ENCODE peak calls at places on chromosomes 13 and 19, in five cellular contexts. R is type B pancreatic cell, X is AG09309, Y is HL-60, D is IMR-90. C is an unnamed sample.
A peak's percentile ranks its signal among the peaks of the same experiment; 100 is the strongest.

GRCh38 chr13:96768524-96768923 is 225.8 kb downstream of the OXGR1 start:
- DNase-seq in X (no peak), R (no peak), Y (no peak), D (no peak), C (no peak)

GRCh38 chr19:4077800-4078683 is 11.3 kb upstream of the ZBTB7A start:
- DNase-seq in R (no peak), X (no peak), D (no peak), Y (peak; percentile 52), C (peak; percentile 84)

GRCh38 chr19:28445826-28446225 is 767.1 kb downstream of the UQCRFS1 start:
- DNase-seq in R (no peak), X (no peak), Y (no peak), D (no peak), C (no peak)

GRCh38 chr13:97423300-97424045 is 10.5 kb upstream of the RAP2A start:
- DNase-seq in R (no peak), X (no peak), Y (no peak), D (no peak), C (no peak)

GRCh38 chr13:23651439-23651838 is 81.2 kb downstream of the TNFRSF19 start:
- DNase-seq in X (no peak), Y (no peak), D (no peak), R (no peak), C (no peak)

GRCh38 chr19:996051-996838 is 4.0 kb upstream of the GRIN3B start:
- DNase-seq in Y (peak; percentile 30), D (peak; percentile 53), X (no peak), R (no peak), C (peak; percentile 72)

GRCh38 chr19:18385675-18386542 is at the start of gene GDF15:
- DNase-seq in D (peak; percentile 87), R (peak; percentile 79), X (peak; percentile 78), Y (no peak), C (peak; percentile 69)

GRCh38 chr13:75226092-75226491 is 255.9 kb downstream of the TBC1D4 start:
- DNase-seq in Y (no peak), D (no peak), R (no peak), X (no peak), C (no peak)

GRCh38 chr19:29683009-29683408 is 17.7 kb downstream of the PLEKHF1 start:
- DNase-seq in D (no peak), R (no peak), Y (no peak), X (no peak), C (no peak)

GRCh38 chr19:30802424-30803013 is 430.3 kb downstream of the ZNF536 start:
- DNase-seq in R (no peak), D (no peak), X (no peak), Y (no peak), C (no peak)

GRCh38 chr19:50695251-50696064 is 24.1 kb downstream of the SHANK1 start:
- DNase-seq in R (no peak), D (no peak), X (no peak), Y (no peak), C (peak; percentile 68)

GRCh38 chr19:39156230-39156890 is 30.8 kb downstream of the PAK4 start:
- DNase-seq in D (peak; percentile 29), R (no peak), Y (no peak), X (no peak), C (no peak)

GRCh38 chr19:12777217-12778019 is 2.1 kb upstream of the HOOK2 start:
- DNase-seq in D (peak; percentile 68), R (peak; percentile 89), Y (peak; percentile 81), X (no peak), C (peak; percentile 75)

GRCh38 chr13:68428292-68428691 is 1198.2 kb upstream of the PCDH9 start:
- DNase-seq in R (no peak), Y (no peak), D (no peak), X (no peak), C (no peak)

GRCh38 chr19:18225702-18226468 is at the start of gene PDE4C:
- DNase-seq in X (no peak), D (no peak), Y (no peak), R (no peak), C (no peak)

GRCh38 chr13:43776680-43777079 is 10.1 kb downstream of the ENOX1 start:
- DNase-seq in X (no peak), D (no peak), Y (no peak), R (no peak), C (no peak)

GRCh38 chr19:45589768-45590167 is 5.2 kb upstream of the OPA3 start:
- DNase-seq in Y (no peak), X (no peak), D (no peak), R (no peak), C (no peak)

GRCh38 chr19:45591004-45591637 is 6.5 kb upstream of the OPA3 start:
- DNase-seq in D (peak; percentile 35), X (no peak), R (no peak), Y (peak; percentile 65), C (peak; percentile 44)

GRCh38 chr19:45590300-45591003 is 5.8 kb upstream of the OPA3 start:
- DNase-seq in D (no peak), X (no peak), R (no peak), Y (no peak), C (peak; percentile 10)

GRCh38 chr19:45592366-45592765 is 7.8 kb upstream of the OPA3 start:
- DNase-seq in D (no peak), R (no peak), X (no peak), Y (no peak), C (no peak)

GRCh38 chr19:45591638-45592005 is 7.0 kb upstream of the OPA3 start:
- DNase-seq in Y (no peak), R (no peak), D (no peak), X (no peak), C (no peak)
- TF ChIP-seq CTCF in Y (no peak), R (no peak), D (no peak), X (no peak), C (no peak)

GRCh38 chr19:35996777-35997176 is 1.8 kb downstream of the SDHAF1 start:
- DNase-seq in X (no peak), D (no peak), Y (no peak), R (no peak), C (no peak)
- TF ChIP-seq CTCF in X (no peak), D (no peak), Y (no peak), R (no peak), C (no peak)

DNA sequence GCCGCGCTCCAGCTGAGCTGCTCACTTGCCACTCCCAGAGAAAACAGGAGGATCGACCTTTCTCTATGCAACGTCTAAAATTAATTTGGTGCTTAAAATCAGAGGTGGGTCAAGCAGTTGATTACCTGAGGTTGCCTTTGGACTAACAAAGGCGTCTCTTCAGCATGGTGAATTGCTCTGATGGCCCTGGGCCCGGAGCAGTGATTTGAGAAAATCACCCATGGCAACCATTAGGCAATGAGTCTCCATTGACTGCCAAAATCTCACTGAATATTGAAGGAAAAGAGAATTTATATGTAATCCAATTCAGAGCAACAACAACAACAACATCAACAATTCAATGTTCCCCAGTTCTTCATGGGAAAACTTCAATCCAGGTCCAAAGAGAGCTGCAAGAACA is 61.8 kb downstream of the IRS2 start:
- DNase-seq in R (no peak), X (no peak), Y (no peak), D (no peak), C (no peak)
- TF ChIP-seq CTCF in R (no peak), X (no peak), Y (no peak), D (no peak), C (no peak)

GRCh38 chr13:49869514-49869913 is 66.6 kb downstream of the SPRYD7 start:
- DNase-seq in D (peak; percentile 36), R (no peak), Y (no peak), X (no peak), C (no peak)
- TF ChIP-seq CTCF in D (peak; percentile 38), R (peak; percentile 59), Y (no peak), X (peak; percentile 60), C (no peak)

GRCh38 chr19:2260341-2260751 is 4.1 kb upstream of the JSRP1 start:
- DNase-seq in R (no peak), X (no peak), Y (no peak), D (no peak), C (no peak)

GRCh38 chr19:2255982-2256685 is at the start of gene JSRP1:
- DNase-seq in Y (no peak), D (no peak), R (no peak), X (no peak), C (no peak)

GRCh38 chr19:2255112-2255845 is 938 bp downstream of the JSRP1 start:
- DNase-seq in R (no peak), D (no peak), Y (no peak), X (no peak), C (no peak)

GRCh38 chr19:2261438-2262172 is 5.4 kb upstream of the JSRP1 start:
- DNase-seq in R (no peak), X (no peak), Y (peak; percentile 54), D (no peak), C (no peak)

GRCh38 chr19:2259331-2259730 is 3.1 kb upstream of the JSRP1 start:
- DNase-seq in X (no peak), D (peak; percentile 54), Y (no peak), R (no peak), C (no peak)
- TF ChIP-seq CTCF in X (no peak), D (no peak), Y (no peak), R (no peak), C (no peak)

GRCh38 chr19:57192993-57193392 is 1.7 kb downstream of the ZNF264 start:
- DNase-seq in D (no peak), R (no peak), X (no peak), Y (no peak), C (no peak)
- TF ChIP-seq CTCF in D (no peak), R (no peak), X (no peak), Y (no peak), C (no peak)

C was measured in GM10248.